ENCODE peak calls at places on chromosome 1, in ten cellular contexts. One of them, this sample, is unnamed.
A peak's percentile ranks its signal among the peaks of the same experiment; 100 is the strongest.

GRCh38 chr1:151494741-151495281 is 16.4 kb upstream of the CGN start:
- DNase-seq in NCI-H1694: peak; percentile 88
- DNase-seq in KBM-7: no peak
- DNase-seq in LoVo: peak; percentile 85
- DNase-seq in NCI-H2029 treated with DMSO at 0.1 percent for 48 hours: no peak
- DNase-seq in colonic mucosa: no peak
- DNase-seq in dorsolateral prefrontal cortex: no peak
- DNase-seq in NCI-H1436 treated with DMSO at 0.1 percent for 48 hours: no peak
- DNase-seq in putamen: peak; percentile 40
- DNase-seq in activated CD8-positive, alpha-beta memory T cell treated with anti-CD3 and anti-CD28 coated beads for 48 hours: no peak
- DNase-seq in this sample: peak; percentile 71

GRCh38 chr1:51642739-51643142 is 25.8 kb downstream of the OSBPL9 start:
- DNase-seq in activated CD8-positive, alpha-beta memory T cell treated with anti-CD3 and anti-CD28 coated beads for 48 hours: no peak
- DNase-seq in NCI-H1436 treated with DMSO at 0.1 percent for 48 hours: no peak
- DNase-seq in NCI-H1694: no peak
- DNase-seq in NCI-H2029 treated with DMSO at 0.1 percent for 48 hours: no peak
- DNase-seq in LoVo: no peak
- DNase-seq in putamen: no peak
- DNase-seq in KBM-7: no peak
- DNase-seq in dorsolateral prefrontal cortex: no peak
- DNase-seq in colonic mucosa: no peak
- DNase-seq in this sample: no peak

GRCh38 chr1:208432346-208432745 is 188.2 kb upstream of the PLXNA2 start:
- DNase-seq in NCI-H1694: no peak
- DNase-seq in NCI-H1436 treated with DMSO at 0.1 percent for 48 hours: no peak
- DNase-seq in colonic mucosa: no peak
- DNase-seq in KBM-7: no peak
- DNase-seq in activated CD8-positive, alpha-beta memory T cell treated with anti-CD3 and anti-CD28 coated beads for 48 hours: no peak
- DNase-seq in LoVo: no peak
- DNase-seq in dorsolateral prefrontal cortex: no peak
- DNase-seq in putamen: no peak
- DNase-seq in NCI-H2029 treated with DMSO at 0.1 percent for 48 hours: no peak
- DNase-seq in this sample: no peak

GRCh38 chr1:36864182-36865079 is 169.9 kb downstream of the GRIK3 start:
- DNase-seq in KBM-7: peak; percentile 21
- DNase-seq in NCI-H2029 treated with DMSO at 0.1 percent for 48 hours: peak; percentile 57
- DNase-seq in dorsolateral prefrontal cortex: no peak
- DNase-seq in NCI-H1436 treated with DMSO at 0.1 percent for 48 hours: no peak
- DNase-seq in NCI-H1694: no peak
- DNase-seq in putamen: no peak
- DNase-seq in activated CD8-positive, alpha-beta memory T cell treated with anti-CD3 and anti-CD28 coated beads for 48 hours: no peak
- DNase-seq in LoVo: no peak
- DNase-seq in colonic mucosa: peak; percentile 22
- DNase-seq in this sample: no peak

GRCh38 chr1:220881918-220882891 is 3.0 kb downstream of the HLX start:
- DNase-seq in NCI-H1436 treated with DMSO at 0.1 percent for 48 hours: no peak
- DNase-seq in NCI-H2029 treated with DMSO at 0.1 percent for 48 hours: no peak
- DNase-seq in putamen: no peak
- DNase-seq in NCI-H1694: no peak
- DNase-seq in LoVo: no peak
- DNase-seq in KBM-7: peak; percentile 83
- DNase-seq in activated CD8-positive, alpha-beta memory T cell treated with anti-CD3 and anti-CD28 coated beads for 48 hours: no peak
- DNase-seq in colonic mucosa: no peak
- DNase-seq in dorsolateral prefrontal cortex: no peak
- DNase-seq in this sample: peak; percentile 31

GRCh38 chr1:227729881-227730629 is 5.0 kb downstream of the JMJD4 start:
- DNase-seq in activated CD8-positive, alpha-beta memory T cell treated with anti-CD3 and anti-CD28 coated beads for 48 hours: no peak
- DNase-seq in colonic mucosa: peak; percentile 55
- DNase-seq in NCI-H2029 treated with DMSO at 0.1 percent for 48 hours: no peak
- DNase-seq in NCI-H1436 treated with DMSO at 0.1 percent for 48 hours: no peak
- DNase-seq in putamen: peak; percentile 42
- DNase-seq in dorsolateral prefrontal cortex: no peak
- DNase-seq in KBM-7: peak; percentile 82
- DNase-seq in LoVo: no peak
- DNase-seq in NCI-H1694: peak; percentile 67
- DNase-seq in this sample: peak; percentile 49

GRCh38 chr1:180842052-180842451 is 70.6 kb upstream of the KIAA1614 start:
- DNase-seq in NCI-H1436 treated with DMSO at 0.1 percent for 48 hours: no peak
- DNase-seq in LoVo: no peak
- DNase-seq in colonic mucosa: no peak
- DNase-seq in putamen: no peak
- DNase-seq in dorsolateral prefrontal cortex: no peak
- DNase-seq in KBM-7: no peak
- DNase-seq in activated CD8-positive, alpha-beta memory T cell treated with anti-CD3 and anti-CD28 coated beads for 48 hours: no peak
- DNase-seq in NCI-H2029 treated with DMSO at 0.1 percent for 48 hours: no peak
- DNase-seq in NCI-H1694: no peak
- DNase-seq in this sample: no peak

GRCh38 chr1:28062806-28063205 is 25.6 kb downstream of the EYA3 start:
- DNase-seq in putamen: no peak
- DNase-seq in NCI-H1436 treated with DMSO at 0.1 percent for 48 hours: no peak
- DNase-seq in NCI-H1694: no peak
- DNase-seq in LoVo: no peak
- DNase-seq in KBM-7: peak; percentile 16
- DNase-seq in colonic mucosa: no peak
- DNase-seq in activated CD8-positive, alpha-beta memory T cell treated with anti-CD3 and anti-CD28 coated beads for 48 hours: no peak
- DNase-seq in dorsolateral prefrontal cortex: no peak
- DNase-seq in NCI-H2029 treated with DMSO at 0.1 percent for 48 hours: no peak
- DNase-seq in this sample: no peak

GRCh38 chr1:85473390-85473789 is 8.4 kb upstream of the DDAH1 start:
- DNase-seq in putamen: no peak
- DNase-seq in NCI-H1436 treated with DMSO at 0.1 percent for 48 hours: no peak
- DNase-seq in NCI-H1694: no peak
- DNase-seq in dorsolateral prefrontal cortex: no peak
- DNase-seq in NCI-H2029 treated with DMSO at 0.1 percent for 48 hours: no peak
- DNase-seq in KBM-7: no peak
- DNase-seq in colonic mucosa: no peak
- DNase-seq in LoVo: no peak
- DNase-seq in activated CD8-positive, alpha-beta memory T cell treated with anti-CD3 and anti-CD28 coated beads for 48 hours: no peak
- DNase-seq in this sample: no peak

GRCh38 chr1:211476200-211476849 is 15.6 kb downstream of the RD3 start:
- DNase-seq in LoVo: peak; percentile 69
- DNase-seq in dorsolateral prefrontal cortex: no peak
- DNase-seq in colonic mucosa: peak; percentile 84
- DNase-seq in NCI-H1436 treated with DMSO at 0.1 percent for 48 hours: no peak
- DNase-seq in NCI-H2029 treated with DMSO at 0.1 percent for 48 hours: peak; percentile 34
- DNase-seq in putamen: peak; percentile 23
- DNase-seq in activated CD8-positive, alpha-beta memory T cell treated with anti-CD3 and anti-CD28 coated beads for 48 hours: peak; percentile 27
- DNase-seq in NCI-H1694: peak; percentile 68
- DNase-seq in KBM-7: peak; percentile 79
- DNase-seq in this sample: peak; percentile 46

GRCh38 chr1:109438798-109439297 is 12.6 kb upstream of the PSMA5 start:
- DNase-seq in colonic mucosa: no peak
- DNase-seq in activated CD8-positive, alpha-beta memory T cell treated with anti-CD3 and anti-CD28 coated beads for 48 hours: no peak
- DNase-seq in putamen: no peak
- DNase-seq in KBM-7: no peak
- DNase-seq in NCI-H1436 treated with DMSO at 0.1 percent for 48 hours: no peak
- DNase-seq in LoVo: no peak
- DNase-seq in NCI-H1694: no peak
- DNase-seq in dorsolateral prefrontal cortex: no peak
- DNase-seq in NCI-H2029 treated with DMSO at 0.1 percent for 48 hours: no peak
- DNase-seq in this sample: no peak

GRCh38 chr1:55876276-55877060 is 661.3 kb upstream of the USP24 start:
- DNase-seq in NCI-H2029 treated with DMSO at 0.1 percent for 48 hours: peak; percentile 95
- DNase-seq in putamen: no peak
- DNase-seq in dorsolateral prefrontal cortex: no peak
- DNase-seq in colonic mucosa: no peak
- DNase-seq in KBM-7: no peak
- DNase-seq in NCI-H1436 treated with DMSO at 0.1 percent for 48 hours: no peak
- DNase-seq in NCI-H1694: no peak
- DNase-seq in LoVo: no peak
- DNase-seq in activated CD8-positive, alpha-beta memory T cell treated with anti-CD3 and anti-CD28 coated beads for 48 hours: no peak
- DNase-seq in this sample: no peak

GRCh38 chr1:23370744-23371710 is 1.4 kb upstream of the ZNF436 start:
- DNase-seq in activated CD8-positive, alpha-beta memory T cell treated with anti-CD3 and anti-CD28 coated beads for 48 hours: no peak
- DNase-seq in KBM-7: peak; percentile 53
- DNase-seq in putamen: no peak
- DNase-seq in NCI-H2029 treated with DMSO at 0.1 percent for 48 hours: no peak
- DNase-seq in dorsolateral prefrontal cortex: no peak
- DNase-seq in NCI-H1694: no peak
- DNase-seq in NCI-H1436 treated with DMSO at 0.1 percent for 48 hours: no peak
- DNase-seq in colonic mucosa: no peak
- DNase-seq in LoVo: no peak
- DNase-seq in this sample: no peak

GRCh38 chr1:197786280-197786679 is 11.0 kb upstream of the DENND1B start:
- DNase-seq in KBM-7: no peak
- DNase-seq in dorsolateral prefrontal cortex: no peak
- DNase-seq in LoVo: no peak
- DNase-seq in NCI-H1694: no peak
- DNase-seq in NCI-H1436 treated with DMSO at 0.1 percent for 48 hours: no peak
- DNase-seq in putamen: no peak
- DNase-seq in NCI-H2029 treated with DMSO at 0.1 percent for 48 hours: no peak
- DNase-seq in activated CD8-positive, alpha-beta memory T cell treated with anti-CD3 and anti-CD28 coated beads for 48 hours: no peak
- DNase-seq in colonic mucosa: no peak
- DNase-seq in this sample: no peak